ENCODE peak calls at places on chromosomes 1 and 21, in seven cellular contexts. One of them, this sample, is unnamed.

GRCh38 chr1:239947789-239948188 is 143.9 kb upstream of the FMN2 start:
- DNase-seq in left ventricle myocardium inferior: no peak
- DNase-seq in left kidney: no peak
- DNase-seq in AG10803: no peak
- DNase-seq in HS-27A: no peak
- DNase-seq in effector memory CD4-positive, alpha-beta T cell: no peak
- DNase-seq in effector CD8-positive, alpha-beta T cell: no peak
- DNase-seq in this sample: no peak

GRCh38 chr1:184387069-184387870 is 441 bp downstream of the C1orf21 start:
- DNase-seq in effector memory CD4-positive, alpha-beta T cell: no peak
- DNase-seq in HS-27A: no peak
- DNase-seq in left kidney: peak
- DNase-seq in AG10803: no peak
- DNase-seq in left ventricle myocardium inferior: peak
- DNase-seq in effector CD8-positive, alpha-beta T cell: no peak
- DNase-seq in this sample: peak

GRCh38 chr1:6191968-6192367 is 7.4 kb downstream of the RPL22 start:
- DNase-seq in effector memory CD4-positive, alpha-beta T cell: no peak
- DNase-seq in HS-27A: no peak
- DNase-seq in left ventricle myocardium inferior: no peak
- DNase-seq in effector CD8-positive, alpha-beta T cell: no peak
- DNase-seq in AG10803: no peak
- DNase-seq in left kidney: no peak
- DNase-seq in this sample: no peak

GRCh38 chr1:115524211-115524610 is 117.6 kb upstream of the VANGL1 start:
- DNase-seq in left kidney: peak
- DNase-seq in left ventricle myocardium inferior: no peak
- DNase-seq in effector memory CD4-positive, alpha-beta T cell: no peak
- DNase-seq in effector CD8-positive, alpha-beta T cell: no peak
- DNase-seq in HS-27A: no peak
- DNase-seq in AG10803: no peak
- DNase-seq in this sample: no peak

GRCh38 chr21:45499970-45500575 is 42.2 kb downstream of the SLC19A1 start:
- DNase-seq in effector CD8-positive, alpha-beta T cell: no peak
- DNase-seq in AG10803: no peak
- DNase-seq in left ventricle myocardium inferior: peak
- DNase-seq in HS-27A: no peak
- DNase-seq in left kidney: no peak
- DNase-seq in effector memory CD4-positive, alpha-beta T cell: no peak
- DNase-seq in this sample: peak

GRCh38 chr1:194161591-194161990 is 975.2 kb upstream of the B3GALT2 start:
- DNase-seq in effector CD8-positive, alpha-beta T cell: no peak
- DNase-seq in left ventricle myocardium inferior: no peak
- DNase-seq in effector memory CD4-positive, alpha-beta T cell: no peak
- DNase-seq in HS-27A: no peak
- DNase-seq in AG10803: no peak
- DNase-seq in left kidney: no peak
- DNase-seq in this sample: no peak

GRCh38 chr1:39508266-39508665 is 16.8 kb downstream of the BMP8A start:
- DNase-seq in effector CD8-positive, alpha-beta T cell: no peak
- DNase-seq in AG10803: no peak
- DNase-seq in left ventricle myocardium inferior: no peak
- DNase-seq in HS-27A: no peak
- DNase-seq in effector memory CD4-positive, alpha-beta T cell: no peak
- DNase-seq in left kidney: no peak
- DNase-seq in this sample: no peak

GRCh38 chr1:5889462-5889861 is 102.8 kb downstream of the NPHP4 start:
- DNase-seq in HS-27A: no peak
- DNase-seq in left ventricle myocardium inferior: no peak
- DNase-seq in left kidney: no peak
- DNase-seq in effector CD8-positive, alpha-beta T cell: no peak
- DNase-seq in AG10803: no peak
- DNase-seq in effector memory CD4-positive, alpha-beta T cell: no peak
- DNase-seq in this sample: no peak

GRCh38 chr1:19321071-19321470 is 8.9 kb downstream of the SLC66A1 start:
- DNase-seq in effector CD8-positive, alpha-beta T cell: no peak
- DNase-seq in left kidney: no peak
- DNase-seq in left ventricle myocardium inferior: no peak
- DNase-seq in HS-27A: no peak
- DNase-seq in effector memory CD4-positive, alpha-beta T cell: no peak
- DNase-seq in AG10803: no peak
- DNase-seq in this sample: no peak

GRCh38 chr1:23436520-23437354 is 12.2 kb upstream of the TCEA3 start:
- DNase-seq in left kidney: peak
- DNase-seq in left ventricle myocardium inferior: no peak
- DNase-seq in AG10803: no peak
- DNase-seq in effector memory CD4-positive, alpha-beta T cell: peak
- DNase-seq in effector CD8-positive, alpha-beta T cell: peak
- DNase-seq in HS-27A: no peak
- DNase-seq in this sample: no peak

GRCh38 chr1:217857061-217857460 is 225.9 kb downstream of the SPATA17 start:
- DNase-seq in HS-27A: no peak
- DNase-seq in effector memory CD4-positive, alpha-beta T cell: no peak
- DNase-seq in AG10803: no peak
- DNase-seq in effector CD8-positive, alpha-beta T cell: no peak
- DNase-seq in left ventricle myocardium inferior: no peak
- DNase-seq in left kidney: peak
- DNase-seq in this sample: no peak

GRCh38 chr21:43659136-43660000 is at the start of the genes HSF2BP and RRP1B:
- DNase-seq in HS-27A: no peak
- DNase-seq in AG10803: peak
- DNase-seq in left kidney: peak
- DNase-seq in effector CD8-positive, alpha-beta T cell: peak
- DNase-seq in left ventricle myocardium inferior: peak
- DNase-seq in effector memory CD4-positive, alpha-beta T cell: peak
- DNase-seq in this sample: peak

GRCh38 chr1:59404725-59405124 is 107.8 kb downstream of the FGGY start:
- DNase-seq in left kidney: no peak
- DNase-seq in effector memory CD4-positive, alpha-beta T cell: no peak
- DNase-seq in AG10803: peak
- DNase-seq in HS-27A: no peak
- DNase-seq in left ventricle myocardium inferior: no peak
- DNase-seq in effector CD8-positive, alpha-beta T cell: no peak
- DNase-seq in this sample: no peak

This sample was measured in sigmoid colon.